ENCODE peak calls at places on chromosomes 5 and 9, in seven cellular contexts. One of them, this sample, is unnamed.
A peak's percentile ranks its signal among the peaks of the same experiment; 100 is the strongest.

GRCh38 chr9:98453589-98454311 is 198.3 kb upstream of the TBC1D2 start:
- DNase-seq in psoas muscle: no peak
- DNase-seq in GM06990: no peak
- DNase-seq in effector memory CD4-positive, alpha-beta T cell: no peak
- DNase-seq in GM12865: no peak
- DNase-seq in SJSA1: no peak
- DNase-seq in cardiac muscle cell: no peak
- DNase-seq in this sample: no peak

GRCh38 chr5:141691867-141692532 is 10.0 kb upstream of the ARAP3 start:
- DNase-seq in cardiac muscle cell: peak; percentile 85
- DNase-seq in GM12865: peak; percentile 81
- DNase-seq in SJSA1: peak; percentile 88
- DNase-seq in GM06990: peak; percentile 78
- DNase-seq in effector memory CD4-positive, alpha-beta T cell: peak; percentile 78
- DNase-seq in psoas muscle: peak; percentile 84
- DNase-seq in this sample: peak; percentile 70

GRCh38 chr5:21419383-21419782 is 1431.4 kb upstream of the CDH18 start:
- DNase-seq in cardiac muscle cell: no peak
- DNase-seq in GM06990: no peak
- DNase-seq in SJSA1: no peak
- DNase-seq in psoas muscle: no peak
- DNase-seq in effector memory CD4-positive, alpha-beta T cell: no peak
- DNase-seq in GM12865: no peak
- DNase-seq in this sample: no peak

GRCh38 chr5:65696892-65697291 is 25.0 kb downstream of the SGTB start:
- DNase-seq in SJSA1: no peak
- DNase-seq in psoas muscle: no peak
- DNase-seq in cardiac muscle cell: no peak
- DNase-seq in GM12865: no peak
- DNase-seq in GM06990: no peak
- DNase-seq in effector memory CD4-positive, alpha-beta T cell: no peak
- DNase-seq in this sample: no peak

GRCh38 chr9:135109650-135110049 is 22.2 kb downstream of the OLFM1 start:
- DNase-seq in GM06990: no peak
- DNase-seq in effector memory CD4-positive, alpha-beta T cell: no peak
- DNase-seq in cardiac muscle cell: no peak
- DNase-seq in SJSA1: no peak
- DNase-seq in psoas muscle: no peak
- DNase-seq in GM12865: no peak
- DNase-seq in this sample: no peak

GRCh38 chr5:129406440-129406839 is 53.7 kb upstream of the ADAMTS19 start:
- DNase-seq in effector memory CD4-positive, alpha-beta T cell: no peak
- DNase-seq in SJSA1: no peak
- DNase-seq in psoas muscle: no peak
- DNase-seq in cardiac muscle cell: peak; percentile 48
- DNase-seq in GM12865: no peak
- DNase-seq in GM06990: no peak
- DNase-seq in this sample: no peak

GRCh38 chr9:3968891-3969290 is 331.0 kb downstream of the GLIS3 start:
- DNase-seq in effector memory CD4-positive, alpha-beta T cell: no peak
- DNase-seq in psoas muscle: no peak
- DNase-seq in GM06990: no peak
- DNase-seq in SJSA1: no peak
- DNase-seq in GM12865: no peak
- DNase-seq in cardiac muscle cell: no peak
- DNase-seq in this sample: no peak

GRCh38 chr9:3526166-3526902 is 533 bp upstream of the RFX3 start:
- DNase-seq in GM12865: peak; percentile 92
- DNase-seq in GM06990: peak; percentile 93
- DNase-seq in SJSA1: peak; percentile 72
- DNase-seq in effector memory CD4-positive, alpha-beta T cell: peak; percentile 84
- DNase-seq in cardiac muscle cell: peak; percentile 91
- DNase-seq in psoas muscle: peak; percentile 91
- DNase-seq in this sample: peak; percentile 94

GRCh38 chr9:34025811-34026210 is 22.9 kb downstream of the UBAP2 start:
- DNase-seq in GM12865: no peak
- DNase-seq in GM06990: no peak
- DNase-seq in effector memory CD4-positive, alpha-beta T cell: no peak
- DNase-seq in cardiac muscle cell: no peak
- DNase-seq in SJSA1: no peak
- DNase-seq in psoas muscle: no peak
- DNase-seq in this sample: no peak

DNA sequence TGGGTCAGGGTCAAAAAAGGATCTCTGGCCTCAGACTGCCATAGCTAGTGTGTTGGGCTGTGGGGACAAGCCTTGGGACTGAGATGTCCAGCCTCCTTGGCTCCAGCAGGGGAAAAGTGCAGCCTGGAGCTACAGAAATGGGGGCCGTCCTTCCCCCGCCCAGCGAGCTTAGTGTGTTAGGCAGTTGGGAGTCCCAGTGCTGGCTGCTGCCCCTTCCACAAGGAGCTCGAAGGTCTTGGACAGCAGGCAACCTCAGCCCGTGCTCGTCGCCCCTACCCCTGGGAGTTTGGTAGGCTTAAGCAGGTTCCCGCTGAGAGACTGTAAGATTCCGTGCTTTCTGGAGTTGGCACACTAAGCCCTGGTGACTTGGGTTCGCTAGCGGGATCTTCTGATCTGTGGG is 293.0 kb upstream of the CDH12 start:
- DNase-seq in psoas muscle: no peak
- DNase-seq in effector memory CD4-positive, alpha-beta T cell: no peak
- DNase-seq in GM06990: no peak
- DNase-seq in GM12865: no peak
- DNase-seq in SJSA1: no peak
- DNase-seq in cardiac muscle cell: no peak
- DNase-seq in this sample: no peak
- H3K4me3 ChIP-seq in psoas muscle: no peak overlapping the region
- H3K4me3 ChIP-seq in effector memory CD4-positive, alpha-beta T cell: no peak overlapping the region
- H3K4me3 ChIP-seq in GM06990: no peak overlapping the region
- H3K4me3 ChIP-seq in GM12865: no peak overlapping the region
- H3K4me3 ChIP-seq in SJSA1: no peak overlapping the region
- H3K4me3 ChIP-seq in cardiac muscle cell: no peak overlapping the region
- H3K4me3 ChIP-seq in this sample: no peak overlapping the region

GRCh38 chr9:6080154-6080716 is 64.8 kb upstream of the RANBP6 start:
- DNase-seq in GM12865: peak; percentile 77
- DNase-seq in SJSA1: no peak
- DNase-seq in GM06990: peak; percentile 14
- DNase-seq in psoas muscle: peak; percentile 86
- DNase-seq in effector memory CD4-positive, alpha-beta T cell: peak; percentile 65
- DNase-seq in cardiac muscle cell: peak; percentile 96
- DNase-seq in this sample: peak; percentile 43

GRCh38 chr9:6078382-6079105 is 63.1 kb upstream of the RANBP6 start:
- DNase-seq in psoas muscle: no peak
- DNase-seq in cardiac muscle cell: peak; percentile 75
- DNase-seq in GM06990: no peak
- DNase-seq in SJSA1: no peak
- DNase-seq in effector memory CD4-positive, alpha-beta T cell: no peak
- DNase-seq in GM12865: no peak
- DNase-seq in this sample: no peak

GRCh38 chr9:6073731-6074130 is 58.3 kb upstream of the RANBP6 start:
- DNase-seq in GM12865: no peak
- DNase-seq in psoas muscle: no peak
- DNase-seq in effector memory CD4-positive, alpha-beta T cell: no peak
- DNase-seq in cardiac muscle cell: no peak
- DNase-seq in GM06990: no peak
- DNase-seq in SJSA1: no peak
- DNase-seq in this sample: no peak

GRCh38 chr9:6076856-6077255 is 61.4 kb upstream of the RANBP6 start:
- DNase-seq in psoas muscle: no peak
- DNase-seq in GM12865: no peak
- DNase-seq in effector memory CD4-positive, alpha-beta T cell: no peak
- DNase-seq in SJSA1: no peak
- DNase-seq in cardiac muscle cell: peak; percentile 73
- DNase-seq in GM06990: no peak
- DNase-seq in this sample: no peak

GRCh38 chr9:6079386-6079785 is 64.0 kb upstream of the RANBP6 start:
- DNase-seq in psoas muscle: no peak
- DNase-seq in GM12865: no peak
- DNase-seq in GM06990: no peak
- DNase-seq in effector memory CD4-positive, alpha-beta T cell: no peak
- DNase-seq in SJSA1: no peak
- DNase-seq in cardiac muscle cell: no peak
- DNase-seq in this sample: no peak
- H3K4me3 ChIP-seq in psoas muscle: peak overlapping the region; percentile 60
- H3K4me3 ChIP-seq in GM12865: no peak overlapping the region
- H3K4me3 ChIP-seq in GM06990: no peak overlapping the region
- H3K4me3 ChIP-seq in effector memory CD4-positive, alpha-beta T cell: no peak overlapping the region
- H3K4me3 ChIP-seq in SJSA1: no peak overlapping the region
- H3K4me3 ChIP-seq in cardiac muscle cell: peak overlapping the region; percentile 25
- H3K4me3 ChIP-seq in this sample: no peak overlapping the region

GRCh38 chr5:54619732-54620582 is 102.4 kb downstream of the SNX18 start:
- DNase-seq in SJSA1: no peak
- DNase-seq in cardiac muscle cell: no peak
- DNase-seq in psoas muscle: no peak
- DNase-seq in GM06990: no peak
- DNase-seq in effector memory CD4-positive, alpha-beta T cell: no peak
- DNase-seq in GM12865: no peak
- DNase-seq in this sample: no peak
- H3K4me3 ChIP-seq in SJSA1: no peak overlapping the region
- H3K4me3 ChIP-seq in cardiac muscle cell: no peak overlapping the region
- H3K4me3 ChIP-seq in psoas muscle: no peak overlapping the region
- H3K4me3 ChIP-seq in GM06990: no peak overlapping the region
- H3K4me3 ChIP-seq in effector memory CD4-positive, alpha-beta T cell: no peak overlapping the region
- H3K4me3 ChIP-seq in GM12865: no peak overlapping the region
- H3K4me3 ChIP-seq in this sample: no peak overlapping the region

GRCh38 chr9:69627301-69627700 is 44.9 kb downstream of the APBA1 start:
- DNase-seq in SJSA1: no peak
- DNase-seq in effector memory CD4-positive, alpha-beta T cell: no peak
- DNase-seq in psoas muscle: no peak
- DNase-seq in GM06990: no peak
- DNase-seq in GM12865: no peak
- DNase-seq in cardiac muscle cell: no peak
- DNase-seq in this sample: no peak
- H3K4me3 ChIP-seq in SJSA1: no peak overlapping the region
- H3K4me3 ChIP-seq in effector memory CD4-positive, alpha-beta T cell: no peak overlapping the region
- H3K4me3 ChIP-seq in psoas muscle: no peak overlapping the region
- H3K4me3 ChIP-seq in GM06990: no peak overlapping the region
- H3K4me3 ChIP-seq in GM12865: no peak overlapping the region
- H3K4me3 ChIP-seq in cardiac muscle cell: no peak overlapping the region
- H3K4me3 ChIP-seq in this sample: no peak overlapping the region

GRCh38 chr9:128819716-128820664 is 1.7 kb downstream of the ENDOG start:
- DNase-seq in GM06990: no peak
- DNase-seq in cardiac muscle cell: peak; percentile 81
- DNase-seq in psoas muscle: no peak
- DNase-seq in GM12865: no peak
- DNase-seq in SJSA1: no peak
- DNase-seq in effector memory CD4-positive, alpha-beta T cell: no peak
- DNase-seq in this sample: no peak
- H3K4me3 ChIP-seq in GM06990: no peak overlapping the region
- H3K4me3 ChIP-seq in cardiac muscle cell: peak overlapping the region; percentile 48
- H3K4me3 ChIP-seq in psoas muscle: peak overlapping the region; percentile 68
- H3K4me3 ChIP-seq in GM12865: no peak overlapping the region
- H3K4me3 ChIP-seq in SJSA1: no peak overlapping the region
- H3K4me3 ChIP-seq in effector memory CD4-positive, alpha-beta T cell: no peak overlapping the region
- H3K4me3 ChIP-seq in this sample: no peak overlapping the region

GRCh38 chr5:73339711-73340110 is 108.9 kb downstream of the FOXD1 start:
- DNase-seq in effector memory CD4-positive, alpha-beta T cell: no peak
- DNase-seq in GM12865: no peak
- DNase-seq in cardiac muscle cell: no peak
- DNase-seq in psoas muscle: no peak
- DNase-seq in SJSA1: no peak
- DNase-seq in GM06990: no peak
- DNase-seq in this sample: no peak

GRCh38 chr5:73339165-73339564 is 109.4 kb downstream of the FOXD1 start:
- DNase-seq in GM12865: no peak
- DNase-seq in effector memory CD4-positive, alpha-beta T cell: no peak
- DNase-seq in cardiac muscle cell: no peak
- DNase-seq in psoas muscle: no peak
- DNase-seq in SJSA1: no peak
- DNase-seq in GM06990: no peak
- DNase-seq in this sample: no peak

GRCh38 chr5:73337586-73337985 is 111.0 kb downstream of the FOXD1 start:
- DNase-seq in SJSA1: no peak
- DNase-seq in psoas muscle: no peak
- DNase-seq in cardiac muscle cell: no peak
- DNase-seq in GM12865: no peak
- DNase-seq in effector memory CD4-positive, alpha-beta T cell: no peak
- DNase-seq in GM06990: no peak
- DNase-seq in this sample: no peak

GRCh38 chr5:73336366-73336765 is 112.2 kb downstream of the FOXD1 start:
- DNase-seq in GM06990: no peak
- DNase-seq in SJSA1: no peak
- DNase-seq in cardiac muscle cell: no peak
- DNase-seq in psoas muscle: no peak
- DNase-seq in effector memory CD4-positive, alpha-beta T cell: no peak
- DNase-seq in GM12865: no peak
- DNase-seq in this sample: no peak

DNA sequence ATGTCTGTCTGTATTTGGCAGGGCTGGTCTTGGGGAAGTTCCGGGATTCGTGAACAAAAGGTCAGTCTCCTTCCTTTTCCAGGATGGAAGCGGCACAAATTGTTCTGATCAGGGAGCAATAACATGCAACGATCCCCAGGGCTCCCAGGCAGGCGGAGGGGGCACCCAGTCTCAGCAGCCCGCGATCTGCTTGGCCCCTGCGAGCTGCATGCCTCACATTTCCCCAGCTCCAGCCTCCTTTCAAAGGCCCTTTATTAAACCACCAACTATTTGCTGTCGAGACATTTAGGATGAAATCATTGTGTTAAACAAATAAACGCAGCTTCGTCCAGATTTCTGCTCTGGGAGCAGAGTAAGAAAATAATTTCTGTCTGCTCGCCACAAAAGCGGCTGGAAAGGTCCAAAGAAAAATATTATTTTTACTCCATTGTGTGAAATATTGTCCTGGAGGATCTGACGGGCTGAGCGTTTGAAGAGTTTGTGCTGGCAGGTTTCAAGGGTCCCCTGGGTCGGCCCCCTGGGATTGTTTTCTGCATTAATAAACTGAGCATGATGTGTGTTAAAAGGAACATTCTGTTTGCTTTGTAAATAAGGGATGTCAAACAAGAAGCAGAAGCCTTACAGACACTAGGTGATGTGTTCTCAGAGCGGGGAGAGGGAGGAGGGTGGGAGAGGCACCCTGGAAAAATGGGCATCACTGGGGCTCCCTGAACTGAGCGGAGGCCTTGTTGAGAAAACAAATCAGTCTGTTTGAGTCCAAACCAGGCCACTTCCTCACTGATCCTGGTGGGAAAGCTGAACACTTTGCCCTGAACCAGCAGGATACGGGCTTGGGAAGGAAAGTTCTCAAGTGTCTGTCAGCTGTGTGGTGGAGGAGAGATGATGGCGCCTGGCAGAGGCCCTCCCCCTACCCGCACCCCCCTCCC is 110.1 kb downstream of the FOXD1 start:
- DNase-seq in psoas muscle: no peak
- DNase-seq in effector memory CD4-positive, alpha-beta T cell: no peak
- DNase-seq in SJSA1: peak; percentile 68
- DNase-seq in GM12865: no peak
- DNase-seq in GM06990: no peak
- DNase-seq in cardiac muscle cell: peak; percentile 9
- DNase-seq in this sample: no peak
- H3K4me3 ChIP-seq in psoas muscle: no peak overlapping the region
- H3K4me3 ChIP-seq in effector memory CD4-positive, alpha-beta T cell: no peak overlapping the region
- H3K4me3 ChIP-seq in SJSA1: no peak overlapping the region
- H3K4me3 ChIP-seq in GM12865: no peak overlapping the region
- H3K4me3 ChIP-seq in GM06990: no peak overlapping the region
- H3K4me3 ChIP-seq in cardiac muscle cell: no peak overlapping the region
- H3K4me3 ChIP-seq in this sample: no peak overlapping the region

DNA sequence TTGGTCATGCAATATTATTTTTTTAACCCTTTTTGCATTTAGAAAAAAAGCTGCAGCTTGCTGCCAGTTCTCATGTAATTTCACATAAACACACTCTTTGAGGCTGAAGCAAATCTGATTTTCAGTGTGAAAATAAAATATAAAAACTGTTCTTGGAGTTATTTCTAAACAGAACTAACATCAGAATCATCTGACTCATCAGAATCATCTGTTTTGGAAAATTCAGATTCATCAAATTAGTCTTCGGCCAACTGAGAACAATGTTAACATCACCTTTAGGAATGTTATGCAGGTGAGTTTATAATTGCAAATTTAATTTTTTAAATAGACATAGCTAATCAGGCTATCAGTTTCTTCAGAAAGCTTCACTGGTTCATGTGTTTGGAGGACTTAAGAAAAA is 45.3 kb downstream of the ZCCHC7 start:
- DNase-seq in psoas muscle: no peak
- DNase-seq in cardiac muscle cell: no peak
- DNase-seq in GM12865: no peak
- DNase-seq in GM06990: no peak
- DNase-seq in effector memory CD4-positive, alpha-beta T cell: no peak
- DNase-seq in SJSA1: no peak
- DNase-seq in this sample: no peak
- H3K4me3 ChIP-seq in psoas muscle: no peak overlapping the region
- H3K4me3 ChIP-seq in cardiac muscle cell: no peak overlapping the region
- H3K4me3 ChIP-seq in GM12865: no peak overlapping the region
- H3K4me3 ChIP-seq in GM06990: no peak overlapping the region
- H3K4me3 ChIP-seq in effector memory CD4-positive, alpha-beta T cell: no peak overlapping the region
- H3K4me3 ChIP-seq in SJSA1: no peak overlapping the region
- H3K4me3 ChIP-seq in this sample: no peak overlapping the region

This sample was measured in naive thymus-derived CD4-positive, alpha-beta T cell.